ENCODE peak calls at places on chromosomes 4 and X, in seven cellular contexts. S, W, V, R, F, I and N are unnamed samples.

GRCh38 chrX:9378980-9379696 is 85.7 kb upstream of the TBL1X start:
- DNase-seq in S (no peak), W (no peak), V (peak), R (no peak), F (no peak), I (no peak), N (no peak)

GRCh38 chr4:149120331-149121014 is 678.3 kb upstream of the NR3C2 start:
- DNase-seq in S (no peak), W (no peak), V (peak), R (no peak), F (no peak), I (no peak), N (no peak)

GRCh38 chr4:177079327-177079726 is 230.3 kb upstream of the NEIL3 start:
- DNase-seq in S (no peak), W (no peak), V (no peak), R (no peak), F (no peak), I (no peak), N (no peak)

GRCh38 chrX:114999906-115000305 is 17.5 kb downstream of the IL13RA2 start:
- DNase-seq in S (no peak), W (no peak), V (no peak), R (no peak), F (no peak), I (no peak), N (no peak)

GRCh38 chr4:23333556-23333945 is 556.3 kb downstream of the PPARGC1A start:
- DNase-seq in S (no peak), W (no peak), V (peak), R (no peak), F (no peak), I (no peak), N (no peak)

GRCh38 chr4:168811793-168812651 is 198.0 kb downstream of the CBR4 start:
- DNase-seq in S (no peak), W (no peak), V (peak), R (no peak), F (no peak), I (no peak), N (no peak)

GRCh38 chrX:47145408-47146120 is 543 bp downstream of the RBM10 start:
- DNase-seq in S (no peak), W (no peak), V (no peak), R (no peak), F (no peak), I (peak), N (no peak)

GRCh38 chrX:19183777-19184485 is 61.7 kb upstream of the ADGRG2 start:
- DNase-seq in S (no peak), W (no peak), V (no peak), R (no peak), F (no peak), I (no peak), N (no peak)

GRCh38 chr4:76270776-76271175 is 19.3 kb downstream of the FAM47E start:
- DNase-seq in S (no peak), W (no peak), V (no peak), R (no peak), F (no peak), I (no peak), N (no peak)

GRCh38 chr4:48746608-48747374 is 33.3 kb downstream of the FRYL start:
- DNase-seq in S (no peak), W (no peak), V (no peak), R (no peak), F (no peak), I (no peak), N (no peak)

GRCh38 chr4:74838746-74839370 is 44.5 kb upstream of the BTC start:
- DNase-seq in S (no peak), W (no peak), V (peak), R (no peak), F (no peak), I (no peak), N (no peak)

GRCh38 chr4:182585321-182585720 is 331.9 kb downstream of the DCTD start:
- DNase-seq in S (no peak), W (no peak), V (no peak), R (no peak), F (no peak), I (no peak), N (no peak)

GRCh38 chr4:2824329-2825183 is 19.1 kb upstream of the ADD1 start:
- DNase-seq in S (no peak), W (no peak), V (no peak), R (no peak), F (no peak), I (no peak), N (no peak)

GRCh38 chr4:1777822-1778641 is 15.1 kb upstream of the FGFR3 start:
- DNase-seq in S (no peak), W (no peak), V (no peak), R (no peak), F (no peak), I (no peak), N (no peak)

GRCh38 chr4:87853108-87853507 is 20.3 kb downstream of the MEPE start:
- DNase-seq in S (no peak), W (no peak), V (peak), R (no peak), F (no peak), I (peak), N (no peak)

GRCh38 chrX:40262641-40263560 is 165.1 kb upstream of the BCOR start:
- DNase-seq in S (no peak), W (no peak), V (peak), R (no peak), F (no peak), I (no peak), N (no peak)

GRCh38 chrX:72105436-72105835 is 26.3 kb downstream of the RTL5 start:
- DNase-seq in S (no peak), W (no peak), V (no peak), R (no peak), F (peak), I (no peak), N (peak)

GRCh38 chrX:111914398-111915092 is 38.6 kb downstream of the TRPC5OS start:
- DNase-seq in S (no peak), W (no peak), V (peak), R (no peak), F (no peak), I (no peak), N (no peak)

GRCh38 chr4:79695848-79696247 is 287.8 kb upstream of the GK2 start:
- DNase-seq in S (no peak), W (no peak), V (no peak), R (no peak), F (no peak), I (no peak), N (no peak)

GRCh38 chrX:7147431-7147977 is at the start of gene STS:
- DNase-seq in S (peak), W (no peak), V (peak), R (peak), F (peak), I (peak), N (no peak)

GRCh38 chrX:54044877-54045328 is 630 bp upstream of the PHF8 start:
- DNase-seq in S (no peak), W (peak), V (no peak), R (no peak), F (no peak), I (no peak), N (no peak)

GRCh38 chrX:54921427-54922021 is 900 bp downstream of the TRO start:
- DNase-seq in S (no peak), W (peak), V (peak), R (peak), F (peak), I (no peak), N (peak)

GRCh38 chr4:76723916-76724315 is 174.0 kb downstream of the SOWAHB start:
- DNase-seq in S (no peak), W (no peak), V (peak), R (no peak), F (no peak), I (no peak), N (no peak)

GRCh38 chrX:153829549-153829798 is 870 bp downstream of the PDZD4 start:
- DNase-seq in S (no peak), W (no peak), V (no peak), R (no peak), F (no peak), I (no peak), N (no peak)

GRCh38 chr4:113831469-113831868 is 69.9 kb upstream of the CAMK2D start:
- DNase-seq in S (no peak), W (no peak), V (no peak), R (no peak), F (no peak), I (no peak), N (no peak)

GRCh38 chr4:106496066-106496465 is 127.5 kb upstream of the GIMD1 start:
- DNase-seq in S (no peak), W (no peak), V (no peak), R (no peak), F (no peak), I (no peak), N (no peak)

GRCh38 chr4:108446554-108446953 is 173.8 kb upstream of the RPL34 start:
- DNase-seq in S (no peak), W (no peak), V (no peak), R (no peak), F (no peak), I (no peak), N (no peak)

GRCh38 chr4:1376841-1377605 is 29.2 kb downstream of the NKX1-1 start:
- DNase-seq in S (no peak), W (no peak), V (no peak), R (no peak), F (no peak), I (no peak), N (no peak)

GRCh38 chr4:83075696-83076095 is 38.8 kb downstream of the PLAC8 start:
- DNase-seq in S (no peak), W (no peak), V (peak), R (no peak), F (no peak), I (no peak), N (no peak)

GRCh38 chr4:121898150-121898549 is 27.9 kb upstream of the BBS7 start:
- DNase-seq in S (no peak), W (no peak), V (no peak), R (peak), F (no peak), I (peak), N (no peak)

GRCh38 chr4:169110633-169111032 is 100.6 kb upstream of the CBR4 start:
- DNase-seq in S (no peak), W (no peak), V (no peak), R (no peak), F (no peak), I (no peak), N (no peak)

GRCh38 chr4:89682808-89683207 is 154.2 kb downstream of the SNCA start:
- DNase-seq in S (no peak), W (no peak), V (no peak), R (no peak), F (no peak), I (no peak), N (no peak)

GRCh38 chr4:159010563-159011260 is 92.2 kb upstream of the RAPGEF2 start:
- DNase-seq in S (no peak), W (peak), V (peak), R (no peak), F (no peak), I (no peak), N (no peak)